ENCODE peak calls at places on chromosomes 1 and 21, in eight cellular contexts. T, Z, C, R, F, B, V and S are unnamed samples.

GRCh38 chr1:63004868-63005267 is 220.9 kb downstream of the ATG4C start:
- DNase-seq in T (no peak), Z (no peak), C (no peak), R (no peak), F (peak; percentile 17), B (no peak), V (no peak), S (no peak)

GRCh38 chr1:25797939-25798338 is 2.1 kb upstream of the SELENON start:
- DNase-seq in T (no peak), Z (no peak), C (peak; percentile 60), R (no peak), F (peak; percentile 32), B (no peak), V (no peak), S (no peak)

GRCh38 chr1:83065952-83066727 is 932.8 kb downstream of the TTLL7 start:
- DNase-seq in T (no peak), Z (no peak), C (no peak), R (no peak), F (no peak), B (no peak), V (no peak), S (no peak)

GRCh38 chr1:119136401-119136800 is 4.1 kb downstream of the WARS2 start:
- DNase-seq in T (no peak), Z (no peak), C (no peak), R (no peak), F (no peak), B (no peak), V (no peak), S (no peak)

GRCh38 chr1:163875214-163875926 is 553.6 kb downstream of the NUF2 start:
- DNase-seq in T (no peak), Z (peak; percentile 94), C (no peak), R (peak; percentile 67), F (no peak), B (no peak), V (peak; percentile 92), S (peak; percentile 94)

GRCh38 chr1:79745928-79746327 is 739.4 kb upstream of the ADGRL4 start:
- DNase-seq in T (no peak), Z (peak; percentile 22), C (no peak), R (no peak), F (no peak), B (no peak), V (no peak), S (no peak)

GRCh38 chr1:30645807-30646206 is 77.6 kb downstream of the MATN1 start:
- DNase-seq in T (no peak), Z (no peak), C (no peak), R (no peak), F (no peak), B (no peak), V (no peak), S (no peak)

GRCh38 chr1:15680614-15681345 is 3.3 kb upstream of the PLEKHM2 start:
- DNase-seq in T (no peak), Z (no peak), C (no peak), R (no peak), F (peak; percentile 65), B (no peak), V (peak; percentile 92), S (peak; percentile 92)

GRCh38 chr1:197868751-197869501 is 33.5 kb upstream of the C1orf53 start:
- DNase-seq in T (peak; percentile 34), Z (peak; percentile 28), C (peak; percentile 49), R (no peak), F (peak; percentile 39), B (no peak), V (peak; percentile 32), S (peak; percentile 27)

GRCh38 chr1:40421694-40422384 is 28.4 kb upstream of the ZFP69B start:
- DNase-seq in T (no peak), Z (peak; percentile 61), C (peak; percentile 60), R (peak; percentile 18), F (no peak), B (peak; percentile 23), V (no peak), S (no peak)

GRCh38 chr1:78079580-78079979 is 33.8 kb downstream of the GIPC2 start:
- DNase-seq in T (no peak), Z (no peak), C (no peak), R (no peak), F (no peak), B (no peak), V (no peak), S (no peak)

GRCh38 chr1:58575831-58576726 is 973 bp downstream of the TACSTD2 start:
- DNase-seq in T (no peak), Z (no peak), C (no peak), R (no peak), F (no peak), B (no peak), V (no peak), S (no peak)

GRCh38 chr1:234218078-234218477 is 155.2 kb upstream of the COA6 start:
- DNase-seq in T (no peak), Z (no peak), C (no peak), R (no peak), F (no peak), B (no peak), V (no peak), S (no peak)

GRCh38 chr21:37654596-37654995 is 261.7 kb downstream of the KCNJ6 start:
- DNase-seq in T (no peak), Z (no peak), C (no peak), R (no peak), F (no peak), B (no peak), V (no peak), S (no peak)

GRCh38 chr21:18499761-18500376 is 96.3 kb upstream of the TMPRSS15 start:
- DNase-seq in T (peak; percentile 5), Z (no peak), C (peak; percentile 21), R (no peak), F (no peak), B (no peak), V (no peak), S (no peak)

GRCh38 chr1:208242829-208243521 is 1.2 kb downstream of the PLXNA2 start:
- DNase-seq in T (no peak), Z (no peak), C (no peak), R (no peak), F (no peak), B (no peak), V (no peak), S (no peak)

GRCh38 chr1:8879348-8880067 is 1.0 kb upstream of the ENO1 start:
- DNase-seq in T (no peak), Z (no peak), C (peak; percentile 75), R (peak; percentile 61), F (no peak), B (no peak), V (no peak), S (no peak)